ENCODE peak calls at places on chromosomes 7 and 10, in seven cellular contexts. C, Y, U, A, N, Z and D are unnamed samples.

GRCh38 chr7:48011323-48011722 is 17.6 kb downstream of the SUN3 start:
- DNase-seq in Y (no peak), C (no peak), N (no peak), Z (no peak), A (no peak), U (no peak), D (no peak)

GRCh38 chr7:80882213-80882801 is 36.5 kb downstream of the SEMA3C start:
- DNase-seq in C (no peak), U (no peak), A (no peak), Y (no peak), N (no peak), Z (no peak), D (no peak)

GRCh38 chr7:145957160-145957890 is 159.3 kb upstream of the CNTNAP2 start:
- DNase-seq in Y (no peak), N (no peak), Z (no peak), A (no peak), C (no peak), U (no peak), D (no peak)

GRCh38 chr10:71260622-71261325 is 48.4 kb downstream of the UNC5B start:
- DNase-seq in A (no peak), C (peak), U (no peak), N (no peak), Y (peak), Z (no peak), D (peak)

GRCh38 chr10:27742926-27743735 is 2.5 kb downstream of the MKX start:
- DNase-seq in N (no peak), Y (peak), U (peak), C (no peak), A (no peak), Z (peak), D (peak)

GRCh38 chr7:25256424-25256823 is 28.1 kb upstream of the NPVF start:
- DNase-seq in N (no peak), U (no peak), Z (no peak), C (no peak), A (no peak), Y (no peak), D (no peak)

GRCh38 chr7:30403477-30403876 is 75.1 kb downstream of the NOD1 start:
- DNase-seq in Y (no peak), N (no peak), U (no peak), Z (no peak), A (peak), C (no peak), D (no peak)

GRCh38 chr7:77444123-77444522 is 28.0 kb upstream of the GSAP start:
- DNase-seq in C (no peak), Y (no peak), N (no peak), Z (no peak), U (no peak), A (no peak), D (no peak)

GRCh38 chr7:90613088-90613498 is 17.0 kb downstream of the CDK14 start:
- DNase-seq in Y (no peak), U (peak), C (no peak), Z (no peak), N (no peak), A (no peak), D (peak)

GRCh38 chr7:52708846-52709245 is 326.6 kb upstream of the POM121L12 start:
- DNase-seq in U (no peak), N (no peak), Z (no peak), C (no peak), Y (no peak), A (no peak), D (no peak)

GRCh38 chr10:127976701-127977367 is 69.9 kb downstream of the PTPRE start:
- DNase-seq in U (peak), Y (no peak), N (no peak), A (no peak), C (no peak), Z (no peak), D (no peak)

GRCh38 chr7:23593706-23594105 is 3.5 kb upstream of the CCDC126 start:
- DNase-seq in C (no peak), Z (no peak), N (no peak), Y (no peak), U (no peak), A (no peak), D (peak)

GRCh38 chr10:47415520-47416304 is 31.6 kb upstream of the ZNF488 start:
- DNase-seq in Y (no peak), U (no peak), A (no peak), N (no peak), C (no peak), Z (no peak), D (no peak)

GRCh38 chr10:75632750-75633462 is 201.5 kb downstream of the LRMDA start:
- DNase-seq in A (no peak), U (no peak), Y (no peak), C (no peak), N (no peak), Z (no peak), D (peak)

GRCh38 chr10:27959093-27959715 is 39.7 kb downstream of the ODAD2 start:
- DNase-seq in Z (no peak), N (no peak), C (no peak), U (no peak), Y (no peak), A (no peak), D (no peak)

GRCh38 chr10:79243211-79244067 is 103.8 kb upstream of the PPIF start:
- DNase-seq in Y (peak), C (no peak), A (no peak), N (no peak), Z (peak), U (peak), D (peak)

GRCh38 chr10:14146501-14146900 is 184.2 kb downstream of the FRMD4A start:
- DNase-seq in U (no peak), N (no peak), Y (no peak), A (no peak), Z (no peak), C (no peak), D (no peak)

GRCh38 chr10:79397575-79398303 is 47.7 kb downstream of the ZCCHC24 start:
- DNase-seq in U (no peak), A (no peak), C (no peak), Y (no peak), Z (no peak), N (no peak), D (no peak)

GRCh38 chr7:95736635-95737034 is 35.7 kb upstream of the DYNC1I1 start:
- DNase-seq in Z (no peak), U (no peak), A (no peak), C (no peak), N (no peak), Y (no peak), D (no peak)

GRCh38 chr10:60206735-60207134 is 182.9 kb downstream of the ANK3 start:
- DNase-seq in U (no peak), N (no peak), Y (no peak), C (no peak), Z (no peak), A (no peak), D (no peak)

GRCh38 chr7:1936531-1937251 is 266.6 kb downstream of the ELFN1 start:
- DNase-seq in C (no peak), Z (no peak), N (no peak), U (no peak), Y (no peak), A (no peak), D (no peak)

GRCh38 chr10:44921506-44921905 is 10.4 kb downstream of the TMEM72 start:
- DNase-seq in N (no peak), Y (no peak), A (no peak), Z (no peak), U (no peak), C (no peak), D (no peak)

GRCh38 chr7:28627263-28627653 is 214.9 kb downstream of the CREB5 start:
- DNase-seq in Y (no peak), A (no peak), Z (no peak), C (no peak), U (no peak), N (no peak), D (no peak)

GRCh38 chr10:6802762-6803428 is 222.8 kb upstream of the PRKCQ start:
- DNase-seq in Z (no peak), C (no peak), U (no peak), N (no peak), Y (no peak), A (no peak), D (no peak)

GRCh38 chr10:33010132-33011037 is 52.4 kb upstream of the ITGB1 start:
- DNase-seq in Y (peak), U (peak), Z (no peak), C (peak), A (peak), N (peak), D (no peak)

GRCh38 chr7:133796778-133797177 is 330.4 kb upstream of the LRGUK start:
- DNase-seq in U (no peak), N (no peak), A (no peak), C (no peak), Z (no peak), Y (no peak), D (no peak)

GRCh38 chr10:124600051-124600880 is 138.6 kb downstream of the LHPP start:
- DNase-seq in C (no peak), Z (no peak), A (no peak), Y (no peak), U (no peak), N (no peak), D (no peak)

GRCh38 chr7:5701085-5701914 is 80.2 kb downstream of the RNF216 start:
- DNase-seq in Z (no peak), Y (no peak), N (no peak), U (peak), A (no peak), C (no peak), D (peak)
- TF ChIP-seq MAX in Z (no peak), Y (no peak), N (no peak), U (no peak), A (no peak), C (no peak), D (no peak)

GRCh38 chr10:122054046-122055025 is 65.4 kb downstream of the TACC2 start:
- DNase-seq in N (peak), U (peak), Z (peak), C (peak), Y (peak), A (peak), D (peak)
- TF ChIP-seq MAX in N (no peak), U (peak), Z (peak), C (peak), Y (no peak), A (no peak), D (peak)

DNA sequence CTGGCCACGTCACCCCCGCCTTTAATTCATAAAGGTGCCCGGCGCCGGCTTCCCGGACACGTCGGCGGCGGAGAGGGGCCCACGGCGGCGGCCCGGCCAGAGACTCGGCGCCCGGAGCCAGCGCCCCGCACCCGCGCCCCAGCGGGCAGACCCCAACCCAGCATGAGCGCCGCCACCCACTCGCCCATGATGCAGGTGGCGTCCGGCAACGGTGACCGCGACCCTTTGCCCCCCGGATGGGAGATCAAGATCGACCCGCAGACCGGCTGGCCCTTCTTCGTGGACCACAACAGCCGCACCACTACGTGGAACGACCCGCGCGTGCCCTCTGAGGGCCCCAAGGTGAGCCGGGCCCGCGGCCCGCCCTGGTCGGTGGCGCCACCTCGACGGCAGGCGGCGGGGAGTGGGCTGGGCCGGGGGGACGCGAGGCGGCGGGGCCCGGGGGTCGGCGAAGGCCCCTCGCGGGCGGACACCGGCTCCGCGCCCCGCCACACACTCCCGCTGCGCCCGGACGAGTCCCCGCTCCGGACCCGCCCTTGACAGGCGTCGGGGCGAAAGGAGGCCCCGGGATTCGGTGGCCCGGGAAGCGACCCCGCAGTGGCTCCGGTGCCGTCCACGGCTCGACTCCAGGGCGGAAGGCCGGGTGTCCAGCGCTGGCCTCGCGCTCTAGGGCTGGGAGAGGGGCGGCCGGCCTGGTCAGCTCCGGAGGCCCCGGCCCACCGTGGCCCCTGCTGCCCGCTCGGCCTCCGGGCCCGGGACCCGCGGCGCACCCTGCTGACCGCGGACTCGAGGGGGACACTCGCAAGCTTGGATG is 541 bp downstream of the BAG3 start:
- DNase-seq in N (no peak), A (peak), U (no peak), C (no peak), Z (peak), Y (no peak), D (peak)
- TF ChIP-seq MAX in N (no peak), A (no peak), U (no peak), C (no peak), Z (peak), Y (peak), D (no peak)

GRCh38 chr7:17951745-17952254 is 11.5 kb upstream of the SNX13 start:
- DNase-seq in A (no peak), U (no peak), Z (no peak), N (no peak), Y (no peak), C (no peak), D (no peak)

GRCh38 chr7:17944720-17945119 is 4.4 kb upstream of the SNX13 start:
- DNase-seq in A (peak), Z (no peak), U (no peak), N (peak), Y (no peak), C (no peak), D (no peak)

GRCh38 chr7:17948503-17949238 is 8.4 kb upstream of the SNX13 start:
- DNase-seq in A (no peak), C (no peak), U (no peak), Y (no peak), Z (no peak), N (no peak), D (peak)

GRCh38 chr7:17946591-17946990 is 6.3 kb upstream of the SNX13 start:
- DNase-seq in N (no peak), Z (no peak), U (no peak), C (no peak), Y (no peak), A (no peak), D (no peak)

DNA sequence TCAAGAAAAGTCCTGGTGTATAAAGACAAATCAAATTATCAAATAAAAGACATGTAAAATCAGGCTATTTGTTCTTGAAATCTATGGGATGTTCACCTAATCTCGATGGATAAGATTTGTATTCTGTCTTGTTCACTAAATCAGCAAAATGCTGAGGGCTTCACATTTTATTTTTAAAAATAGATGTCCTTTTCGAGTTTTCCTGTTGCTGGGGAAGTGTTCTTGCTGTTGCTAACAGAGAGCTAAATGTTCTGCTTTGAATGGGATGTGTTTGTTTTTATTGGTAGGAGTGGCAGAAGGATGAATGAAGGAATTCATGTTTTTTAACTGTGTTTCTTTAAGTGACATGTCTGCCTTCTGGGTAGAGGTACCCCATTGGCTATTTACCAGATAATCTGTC is 7.3 kb upstream of the SNX13 start:
- DNase-seq in Y (no peak), A (no peak), C (no peak), Z (no peak), N (no peak), U (no peak), D (no peak)
- TF ChIP-seq MAX in Y (no peak), A (no peak), C (no peak), Z (no peak), N (no peak), U (no peak), D (no peak)

DNA sequence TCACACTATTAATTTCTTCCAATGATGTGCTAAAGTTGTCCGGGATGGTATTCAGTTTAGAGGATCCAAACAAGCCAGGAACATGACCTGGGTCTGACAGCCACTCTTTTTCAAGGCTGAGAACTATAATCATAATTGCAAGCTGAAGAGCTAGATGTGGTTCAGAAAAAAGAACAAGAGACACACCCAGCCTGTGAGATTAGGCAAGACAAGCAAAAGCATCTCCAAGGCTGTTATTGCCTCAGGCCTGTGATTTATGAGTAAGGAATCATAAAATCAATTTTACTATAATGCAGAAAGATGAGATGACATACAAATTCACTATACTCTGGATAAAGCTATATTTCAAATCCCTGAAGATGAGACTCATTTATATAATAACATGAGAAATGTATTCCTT is 47.2 kb downstream of the FHIP2A start:
- DNase-seq in Y (no peak), Z (no peak), N (no peak), A (no peak), C (no peak), U (no peak), D (no peak)
- TF ChIP-seq MAX in Y (no peak), Z (no peak), N (no peak), A (no peak), C (no peak), U (no peak), D (no peak)

GRCh38 chr7:36186841-36187240 is 33.8 kb downstream of the EEPD1 start:
- DNase-seq in Z (no peak), A (no peak), N (no peak), C (no peak), Y (no peak), U (no peak), D (no peak)

GRCh38 chr7:36186359-36186758 is 33.3 kb downstream of the EEPD1 start:
- DNase-seq in Z (no peak), A (no peak), Y (no peak), C (no peak), N (no peak), U (no peak), D (no peak)

GRCh38 chr7:36188923-36189322 is 35.9 kb downstream of the EEPD1 start:
- DNase-seq in U (no peak), Y (no peak), A (no peak), Z (no peak), N (no peak), C (no peak), D (peak)

GRCh38 chr7:36190447-36191291 is 37.6 kb downstream of the EEPD1 start:
- DNase-seq in U (no peak), Z (no peak), Y (no peak), N (no peak), C (no peak), A (no peak), D (peak)

GRCh38 chr7:36188266-36188665 is 35.2 kb downstream of the EEPD1 start:
- DNase-seq in U (no peak), C (no peak), Z (no peak), A (no peak), Y (no peak), N (no peak), D (no peak)
- TF ChIP-seq MAX in U (no peak), C (no peak), Z (no peak), A (no peak), Y (no peak), N (no peak), D (no peak)

DNA sequence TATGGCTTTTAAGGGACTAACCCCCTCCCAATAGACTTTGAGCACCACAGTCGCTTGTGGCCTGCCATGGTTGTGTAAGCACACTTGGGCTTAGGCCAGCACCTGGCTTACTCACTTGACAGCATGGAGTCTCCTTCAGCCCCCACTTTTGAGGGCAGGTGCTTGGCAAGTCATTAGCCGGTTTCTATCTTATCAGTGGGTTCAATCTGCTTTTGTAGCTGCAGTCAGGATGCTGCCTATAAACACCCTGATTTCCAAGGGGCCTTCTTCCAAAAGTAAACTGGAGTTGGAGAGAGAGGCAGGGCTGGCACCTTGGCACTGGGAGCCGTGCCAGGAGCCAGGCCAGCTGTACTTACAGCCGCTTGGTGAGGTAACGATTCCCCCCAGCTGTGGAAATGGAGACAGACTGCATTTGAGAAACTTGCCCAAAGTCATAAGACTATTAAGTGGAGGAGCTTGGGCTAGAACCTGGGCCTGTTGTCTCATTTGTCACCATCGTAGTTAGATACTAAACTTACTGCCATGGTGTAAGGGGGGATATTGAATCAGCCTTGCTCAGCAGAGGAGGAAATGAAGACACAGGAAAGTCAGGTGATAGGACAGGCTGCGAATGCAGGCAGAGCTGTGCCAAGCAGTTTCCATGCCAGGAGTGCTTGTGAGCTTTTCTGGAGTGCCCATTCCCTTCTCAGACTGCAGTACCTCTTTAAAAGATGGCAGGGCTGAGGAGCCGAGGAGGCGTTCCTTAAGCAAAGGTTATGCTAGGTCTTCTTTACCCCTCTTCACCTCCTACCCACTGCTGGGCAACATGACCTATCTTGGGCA is 92.3 kb upstream of the EFCAB10 start:
- DNase-seq in Z (no peak), A (no peak), N (no peak), Y (no peak), U (peak), C (no peak), D (no peak)
- TF ChIP-seq MAX in Z (no peak), A (no peak), N (no peak), Y (no peak), U (no peak), C (no peak), D (no peak)